ENCODE peak calls at places on chromosomes 3 and 15, in seven cellular contexts. E, T, J, L, P, K and G are unnamed samples.
A peak's percentile ranks its signal among the peaks of the same experiment; 100 is the strongest.

GRCh38 chr3:54046677-54047214 is 75.6 kb upstream of the CACNA2D3 start:
- DNase-seq in E (no peak), T (no peak), J (no peak), L (no peak), P (no peak), K (no peak), G (no peak)

GRCh38 chr15:95291878-95292472 is 1038.5 kb upstream of the NR2F2 start:
- DNase-seq in E (no peak), T (no peak), J (no peak), L (no peak), P (peak; percentile 57), K (no peak), G (no peak)

GRCh38 chr15:61051570-61052031 is 177.5 kb downstream of the RORA start:
- DNase-seq in E (no peak), T (no peak), J (no peak), L (peak; percentile 58), P (peak; percentile 20), K (peak; percentile 21), G (no peak)

GRCh38 chr3:141378556-141378955 is 10.3 kb downstream of the ZBTB38 start:
- DNase-seq in E (no peak), T (no peak), J (no peak), L (no peak), P (no peak), K (no peak), G (no peak)

GRCh38 chr3:54776601-54777000 is 151.3 kb downstream of the LRTM1 start:
- DNase-seq in E (no peak), T (no peak), J (no peak), L (no peak), P (no peak), K (no peak), G (no peak)

GRCh38 chr15:73781038-73781925 is 28.1 kb upstream of the INSYN1 start:
- DNase-seq in E (no peak), T (no peak), J (no peak), L (no peak), P (no peak), K (peak; percentile 19), G (no peak)

GRCh38 chr15:47484997-47485396 is 232.3 kb upstream of the SEMA6D start:
- DNase-seq in E (no peak), T (no peak), J (no peak), L (no peak), P (no peak), K (no peak), G (no peak)

GRCh38 chr3:66816110-66816761 is 181.9 kb upstream of the KBTBD8 start:
- DNase-seq in E (peak; percentile 61), T (peak; percentile 3), J (peak; percentile 27), L (no peak), P (peak; percentile 65), K (no peak), G (no peak)

GRCh38 chr3:108602249-108602934 is 12.9 kb downstream of the DZIP3 start:
- DNase-seq in E (peak; percentile 38), T (no peak), J (no peak), L (no peak), P (no peak), K (no peak), G (no peak)

GRCh38 chr3:50194903-50195500 is 3.6 kb downstream of the GNAT1 start:
- DNase-seq in E (no peak), T (no peak), J (no peak), L (no peak), P (peak; percentile 82), K (no peak), G (no peak)

GRCh38 chr3:31546152-31546551 is 13.4 kb downstream of the STT3B start:
- DNase-seq in E (no peak), T (no peak), J (no peak), L (no peak), P (no peak), K (no peak), G (no peak)

GRCh38 chr3:129461461-129462146 is 21.6 kb downstream of the IFT122 start:
- DNase-seq in E (no peak), T (no peak), J (no peak), L (no peak), P (no peak), K (no peak), G (no peak)

GRCh38 chr3:108319428-108320053 is 23.2 kb downstream of the HHLA2 start:
- DNase-seq in E (no peak), T (no peak), J (no peak), L (peak; percentile 68), P (no peak), K (no peak), G (no peak)

GRCh38 chr3:9246196-9246595 is 3.2 kb downstream of the SRGAP3 start:
- DNase-seq in E (no peak), T (no peak), J (no peak), L (no peak), P (no peak), K (no peak), G (no peak)

GRCh38 chr3:76063019-76063418 is 277.7 kb upstream of the ZNF717 start:
- DNase-seq in E (no peak), T (no peak), J (no peak), L (no peak), P (no peak), K (no peak), G (no peak)

GRCh38 chr3:29275309-29275708 is 5.6 kb upstream of the RBMS3 start:
- DNase-seq in E (no peak), T (no peak), J (no peak), L (no peak), P (no peak), K (no peak), G (no peak)

GRCh38 chr15:52496776-52497470 is 31.8 kb downstream of the MYO5A start:
- DNase-seq in E (no peak), T (no peak), J (no peak), L (no peak), P (no peak), K (no peak), G (no peak)